ENCODE peak calls at places on chromosomes 1 and 21, in six cellular contexts. Y is HAP-1; Z is mesenchymal stem cell; U is CD8-positive, alpha-beta T cell; N is hepatocyte; B is AG04450. G is an unnamed sample.

GRCh38 chr1:15994081-15994480 is 10.0 kb upstream of the SRARP start:
- DNase-seq in Z (no peak), B (no peak), U (no peak), Y (no peak), N (no peak), G (no peak)

GRCh38 chr1:212915245-212916091 is 34.9 kb upstream of the VASH2 start:
- DNase-seq in B (peak; percentile 43), Z (peak; percentile 36), U (no peak), N (peak; percentile 79), Y (peak; percentile 87), G (peak; percentile 34)

GRCh38 chr1:9793291-9793690 is 30.5 kb downstream of the CLSTN1 start:
- DNase-seq in U (no peak), Z (no peak), N (no peak), Y (no peak), B (no peak), G (no peak)

GRCh38 chr1:193614817-193615216 is 428.4 kb upstream of the B3GALT2 start:
- DNase-seq in Z (peak; percentile 10), U (no peak), B (peak; percentile 1), N (no peak), Y (no peak), G (no peak)

GRCh38 chr21:26227146-26227545 is 56.6 kb upstream of the APP start:
- DNase-seq in B (no peak), Y (no peak), U (no peak), Z (no peak), N (no peak), G (no peak)

GRCh38 chr1:181089017-181089776 is 697 bp downstream of the IER5 start:
- DNase-seq in N (peak; percentile 63), Y (peak; percentile 43), B (no peak), U (peak; percentile 72), Z (no peak), G (peak; percentile 39)

GRCh38 chr1:77538956-77539509 is 143.4 kb downstream of the ZZZ3 start:
- DNase-seq in Z (peak; percentile 81), U (no peak), Y (no peak), B (peak; percentile 83), N (peak; percentile 20), G (no peak)

GRCh38 chr1:200453544-200453905 is 43.7 kb upstream of the ZNF281 start:
- DNase-seq in Z (no peak), U (no peak), B (no peak), N (no peak), Y (no peak), G (no peak)

GRCh38 chr1:110829955-110830553 is 42.9 kb upstream of the CD53 start:
- DNase-seq in U (no peak), Y (peak; percentile 40), Z (no peak), N (peak; percentile 53), B (no peak), G (peak; percentile 58)

GRCh38 chr1:1061682-1062363 is 12.3 kb downstream of the RNF223 start:
- DNase-seq in U (no peak), N (no peak), B (no peak), Z (no peak), Y (no peak), G (peak; percentile 47)

GRCh38 chr1:62054188-62054587 is 140.5 kb upstream of the L1TD1 start:
- DNase-seq in Z (no peak), N (no peak), B (no peak), U (no peak), Y (no peak), G (no peak)

DNA sequence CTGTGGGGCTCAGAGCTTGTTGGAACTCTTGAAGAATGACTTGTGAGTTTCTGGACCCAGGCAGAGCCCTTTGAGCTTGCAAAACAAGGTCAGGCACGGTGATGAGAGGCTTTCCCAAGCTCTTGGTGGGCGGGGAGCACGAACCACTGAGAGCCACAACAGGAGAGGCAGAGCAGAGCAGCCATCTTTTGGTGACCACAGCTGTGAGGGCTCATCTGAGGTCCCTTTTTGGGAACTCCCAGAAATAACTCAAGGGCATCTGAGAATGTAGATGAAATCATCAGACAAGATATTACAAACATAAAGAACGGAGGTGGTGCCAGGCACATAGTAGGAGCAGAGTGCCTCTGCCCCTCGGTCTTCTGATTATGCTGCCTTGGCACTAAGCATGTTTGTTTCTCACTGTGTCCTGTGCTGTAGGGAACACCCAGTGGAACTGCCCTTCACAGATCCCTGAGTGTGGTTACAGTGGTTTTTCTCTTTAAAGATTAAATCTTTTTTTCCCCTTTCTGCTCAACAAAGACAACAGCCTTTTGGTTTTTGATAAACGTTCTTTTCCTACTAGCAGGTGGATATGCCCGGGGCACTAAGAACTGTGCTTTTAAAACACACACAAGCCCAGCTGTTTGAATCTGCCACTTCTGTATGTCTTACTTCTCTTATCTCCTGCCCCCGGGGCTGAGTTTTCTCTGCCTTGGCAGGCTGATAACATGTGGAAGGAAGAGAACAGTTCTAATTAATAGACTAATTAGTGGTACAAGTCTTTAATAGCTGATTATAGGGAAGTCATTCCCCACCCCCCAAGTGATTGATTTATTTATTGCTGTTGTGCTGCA is 37.7 kb downstream of the CD34 start:
- DNase-seq in Y (no peak), N (no peak), B (no peak), Z (no peak), U (peak; percentile 62), G (no peak)
- H3K4me3 ChIP-seq in Y (no peak overlapping the region), N (no peak overlapping the region), B (no peak overlapping the region), Z (no peak overlapping the region), U (peak overlapping the region; percentile 22), G (no peak overlapping the region)

DNA sequence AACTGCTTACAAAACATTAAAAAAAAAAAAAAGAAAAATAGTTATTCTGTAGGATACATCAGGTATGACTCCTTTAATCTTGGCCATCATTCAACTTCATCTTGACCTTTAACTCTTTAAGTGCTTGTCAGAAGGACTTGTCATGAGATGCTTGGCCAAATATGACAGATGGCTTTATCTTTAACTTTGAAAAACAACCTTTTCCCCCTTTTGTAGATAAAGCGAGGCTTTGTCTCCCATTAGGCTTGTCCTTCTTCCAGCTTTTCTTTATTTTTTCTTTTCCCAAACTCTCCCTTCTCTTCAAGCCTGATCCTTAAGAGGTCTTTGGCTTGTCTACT is 2.3 kb downstream of the SRSF10 start:
- DNase-seq in B (no peak), U (no peak), Z (no peak), Y (no peak), N (no peak), G (no peak)
- H3K4me3 ChIP-seq in B (peak overlapping the region; percentile 94), U (no peak overlapping the region), Z (no peak overlapping the region), Y (peak overlapping the region; percentile 97), N (peak overlapping the region; percentile 62), G (peak overlapping the region; percentile 72)

GRCh38 chr21:35256468-35256988 is 207.4 kb upstream of the RUNX1 start:
- DNase-seq in N (peak; percentile 94), Y (no peak), B (peak; percentile 98), Z (peak; percentile 98), U (no peak), G (peak; percentile 35)
- H3K4me3 ChIP-seq in N (no peak overlapping the region), Y (no peak overlapping the region), B (peak overlapping the region; percentile 5), Z (no peak overlapping the region), U (no peak overlapping the region), G (no peak overlapping the region)

DNA sequence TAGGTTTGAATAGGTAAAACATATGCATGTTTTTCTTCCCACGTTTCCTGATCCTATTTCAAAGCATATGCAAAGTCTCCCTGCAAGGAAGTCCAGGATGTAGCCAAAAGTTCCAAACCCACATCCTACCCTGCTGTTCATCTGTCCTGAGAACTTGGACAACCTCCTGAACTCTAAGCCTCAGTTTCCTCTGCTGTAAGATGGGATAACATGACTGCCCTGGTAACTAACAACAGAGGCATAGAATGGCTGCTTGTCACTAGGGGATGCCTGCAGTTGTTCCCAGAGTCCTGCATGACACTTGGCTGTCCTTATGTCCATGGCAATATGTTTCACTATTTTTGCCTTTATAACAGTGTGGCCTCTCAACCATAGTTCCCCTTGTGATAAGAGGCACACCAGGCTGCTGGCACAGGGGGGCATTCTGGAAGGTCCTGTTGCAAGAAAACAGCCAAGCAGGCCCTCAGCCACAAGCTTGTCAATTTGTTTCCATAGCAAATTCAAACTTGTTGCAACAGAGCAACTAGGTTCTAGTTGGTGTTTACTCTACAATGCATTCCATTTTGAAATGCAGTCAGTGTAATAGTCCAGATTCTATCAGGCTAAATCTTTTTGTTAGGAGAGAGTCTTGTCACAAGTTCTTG is 1.5 kb upstream of the HDGF start:
- DNase-seq in Y (no peak), Z (peak; percentile 86), N (no peak), U (no peak), B (no peak), G (no peak)
- H3K4me3 ChIP-seq in Y (peak overlapping the region; percentile 77), Z (no peak overlapping the region), N (peak overlapping the region; percentile 95), U (peak overlapping the region; percentile 89), B (peak overlapping the region; percentile 94), G (peak overlapping the region; percentile 92)

GRCh38 chr1:25902462-25902861 is 3.8 kb downstream of the STMN1 start:
- DNase-seq in Y (no peak), U (no peak), N (no peak), B (no peak), Z (no peak), G (no peak)

GRCh38 chr1:25905680-25906643 is at the start of gene STMN1:
- DNase-seq in B (peak; percentile 79), Y (peak; percentile 98), U (peak; percentile 92), N (peak; percentile 96), Z (peak; percentile 88), G (peak; percentile 97)

GRCh38 chr1:25904942-25905679 is 1.1 kb downstream of the STMN1 start:
- DNase-seq in Y (peak; percentile 99), Z (peak; percentile 91), B (peak; percentile 74), U (peak; percentile 94), N (peak; percentile 96), G (peak; percentile 98)

GRCh38 chr1:25906644-25907300 is 553 bp upstream of the STMN1 start:
- DNase-seq in B (no peak), U (no peak), Z (no peak), Y (peak; percentile 43), N (peak; percentile 49), G (no peak)

GRCh38 chr1:25903986-25904385 is 2.2 kb downstream of the STMN1 start:
- DNase-seq in B (no peak), Z (no peak), U (no peak), N (no peak), Y (no peak), G (no peak)
- H3K4me3 ChIP-seq in B (peak overlapping the region; percentile 65), Z (no peak overlapping the region), U (no peak overlapping the region), N (peak overlapping the region; percentile 69), Y (peak overlapping the region; percentile 82), G (peak overlapping the region; percentile 88)

G was measured in A673.